ENCODE peak calls at places on chromosomes 5 and 9, in ten cellular contexts. One of them, this sample, is unnamed.

GRCh38 chr9:97856857-97857602 is 4.0 kb downstream of the FOXE1 start:
- DNase-seq in lower lobe of right lung: no peak
- DNase-seq in right atrium auricular region: peak; percentile 47
- DNase-seq in A549: no peak
- DNase-seq in effector memory CD4-positive, alpha-beta T cell: no peak
- DNase-seq in HS-5: no peak
- DNase-seq in activated CD4-positive, alpha-beta T cell treated with anti-CD3 and anti-CD28 coated beads, Interleukin-2, amount 50 U/mL, for 1 hour: no peak
- DNase-seq in effector memory CD8-positive, alpha-beta T cell: no peak
- DNase-seq in head of caudate nucleus: no peak
- DNase-seq in cardiac muscle cell: no peak
- DNase-seq in this sample: no peak

GRCh38 chr5:141363952-141364660 is at the start of gene PCDHGA5:
- DNase-seq in effector memory CD8-positive, alpha-beta T cell: no peak
- DNase-seq in effector memory CD4-positive, alpha-beta T cell: no peak
- DNase-seq in right atrium auricular region: no peak
- DNase-seq in HS-5: no peak
- DNase-seq in cardiac muscle cell: no peak
- DNase-seq in head of caudate nucleus: no peak
- DNase-seq in lower lobe of right lung: no peak
- DNase-seq in A549: no peak
- DNase-seq in activated CD4-positive, alpha-beta T cell treated with anti-CD3 and anti-CD28 coated beads, Interleukin-2, amount 50 U/mL, for 1 hour: no peak
- DNase-seq in this sample: no peak

GRCh38 chr5:6730407-6730806 is 17.2 kb downstream of the TENT4A start:
- DNase-seq in A549: no peak
- DNase-seq in lower lobe of right lung: no peak
- DNase-seq in activated CD4-positive, alpha-beta T cell treated with anti-CD3 and anti-CD28 coated beads, Interleukin-2, amount 50 U/mL, for 1 hour: no peak
- DNase-seq in HS-5: no peak
- DNase-seq in cardiac muscle cell: no peak
- DNase-seq in right atrium auricular region: no peak
- DNase-seq in effector memory CD8-positive, alpha-beta T cell: no peak
- DNase-seq in head of caudate nucleus: no peak
- DNase-seq in effector memory CD4-positive, alpha-beta T cell: no peak
- DNase-seq in this sample: no peak

GRCh38 chr9:69181908-69182353 is 7.9 kb downstream of the TJP2 start:
- DNase-seq in right atrium auricular region: no peak
- DNase-seq in effector memory CD4-positive, alpha-beta T cell: no peak
- DNase-seq in activated CD4-positive, alpha-beta T cell treated with anti-CD3 and anti-CD28 coated beads, Interleukin-2, amount 50 U/mL, for 1 hour: no peak
- DNase-seq in cardiac muscle cell: peak; percentile 86
- DNase-seq in effector memory CD8-positive, alpha-beta T cell: no peak
- DNase-seq in A549: no peak
- DNase-seq in lower lobe of right lung: no peak
- DNase-seq in head of caudate nucleus: peak; percentile 49
- DNase-seq in HS-5: no peak
- DNase-seq in this sample: no peak

GRCh38 chr9:19409406-19410194 is 791 bp downstream of the ACER2 start:
- DNase-seq in HS-5: no peak
- DNase-seq in right atrium auricular region: peak; percentile 62
- DNase-seq in effector memory CD8-positive, alpha-beta T cell: no peak
- DNase-seq in effector memory CD4-positive, alpha-beta T cell: no peak
- DNase-seq in head of caudate nucleus: peak; percentile 19
- DNase-seq in activated CD4-positive, alpha-beta T cell treated with anti-CD3 and anti-CD28 coated beads, Interleukin-2, amount 50 U/mL, for 1 hour: peak; percentile 4
- DNase-seq in A549: peak; percentile 33
- DNase-seq in lower lobe of right lung: no peak
- DNase-seq in cardiac muscle cell: peak; percentile 15
- DNase-seq in this sample: no peak

GRCh38 chr9:19246891-19247290 is 16.4 kb downstream of the DENND4C start:
- DNase-seq in cardiac muscle cell: no peak
- DNase-seq in lower lobe of right lung: no peak
- DNase-seq in HS-5: no peak
- DNase-seq in activated CD4-positive, alpha-beta T cell treated with anti-CD3 and anti-CD28 coated beads, Interleukin-2, amount 50 U/mL, for 1 hour: no peak
- DNase-seq in A549: no peak
- DNase-seq in right atrium auricular region: no peak
- DNase-seq in effector memory CD8-positive, alpha-beta T cell: no peak
- DNase-seq in head of caudate nucleus: no peak
- DNase-seq in effector memory CD4-positive, alpha-beta T cell: no peak
- DNase-seq in this sample: no peak

GRCh38 chr5:128579669-128580068 is 41.6 kb upstream of the FBN2 start:
- DNase-seq in A549: no peak
- DNase-seq in right atrium auricular region: no peak
- DNase-seq in effector memory CD4-positive, alpha-beta T cell: no peak
- DNase-seq in effector memory CD8-positive, alpha-beta T cell: no peak
- DNase-seq in lower lobe of right lung: no peak
- DNase-seq in activated CD4-positive, alpha-beta T cell treated with anti-CD3 and anti-CD28 coated beads, Interleukin-2, amount 50 U/mL, for 1 hour: no peak
- DNase-seq in cardiac muscle cell: no peak
- DNase-seq in head of caudate nucleus: no peak
- DNase-seq in HS-5: no peak
- DNase-seq in this sample: no peak

GRCh38 chr9:16191691-16192402 is 639.0 kb downstream of the CCDC171 start:
- DNase-seq in HS-5: peak; percentile 70
- DNase-seq in lower lobe of right lung: peak; percentile 79
- DNase-seq in activated CD4-positive, alpha-beta T cell treated with anti-CD3 and anti-CD28 coated beads, Interleukin-2, amount 50 U/mL, for 1 hour: no peak
- DNase-seq in right atrium auricular region: peak; percentile 85
- DNase-seq in head of caudate nucleus: peak; percentile 41
- DNase-seq in cardiac muscle cell: peak; percentile 76
- DNase-seq in effector memory CD8-positive, alpha-beta T cell: no peak
- DNase-seq in effector memory CD4-positive, alpha-beta T cell: no peak
- DNase-seq in A549: peak; percentile 84
- DNase-seq in this sample: peak; percentile 35

GRCh38 chr9:83476513-83476912 is 61.7 kb downstream of the FRMD3 start:
- DNase-seq in effector memory CD8-positive, alpha-beta T cell: no peak
- DNase-seq in activated CD4-positive, alpha-beta T cell treated with anti-CD3 and anti-CD28 coated beads, Interleukin-2, amount 50 U/mL, for 1 hour: no peak
- DNase-seq in head of caudate nucleus: no peak
- DNase-seq in cardiac muscle cell: no peak
- DNase-seq in HS-5: no peak
- DNase-seq in effector memory CD4-positive, alpha-beta T cell: no peak
- DNase-seq in right atrium auricular region: no peak
- DNase-seq in lower lobe of right lung: no peak
- DNase-seq in A549: no peak
- DNase-seq in this sample: no peak

GRCh38 chr5:140039561-140039960 is 3.5 kb downstream of the NRG2 start:
- DNase-seq in cardiac muscle cell: no peak
- DNase-seq in effector memory CD4-positive, alpha-beta T cell: no peak
- DNase-seq in A549: no peak
- DNase-seq in effector memory CD8-positive, alpha-beta T cell: no peak
- DNase-seq in right atrium auricular region: no peak
- DNase-seq in activated CD4-positive, alpha-beta T cell treated with anti-CD3 and anti-CD28 coated beads, Interleukin-2, amount 50 U/mL, for 1 hour: no peak
- DNase-seq in head of caudate nucleus: no peak
- DNase-seq in HS-5: no peak
- DNase-seq in lower lobe of right lung: no peak
- DNase-seq in this sample: no peak

GRCh38 chr5:172591636-172592035 is 49.4 kb upstream of the NEURL1B start:
- DNase-seq in right atrium auricular region: no peak
- DNase-seq in lower lobe of right lung: no peak
- DNase-seq in effector memory CD8-positive, alpha-beta T cell: no peak
- DNase-seq in head of caudate nucleus: no peak
- DNase-seq in effector memory CD4-positive, alpha-beta T cell: no peak
- DNase-seq in HS-5: no peak
- DNase-seq in A549: no peak
- DNase-seq in cardiac muscle cell: no peak
- DNase-seq in activated CD4-positive, alpha-beta T cell treated with anti-CD3 and anti-CD28 coated beads, Interleukin-2, amount 50 U/mL, for 1 hour: no peak
- DNase-seq in this sample: no peak

GRCh38 chr5:119583684-119584083 is 45.7 kb upstream of the FAM170A start:
- DNase-seq in lower lobe of right lung: no peak
- DNase-seq in effector memory CD8-positive, alpha-beta T cell: no peak
- DNase-seq in head of caudate nucleus: no peak
- DNase-seq in right atrium auricular region: no peak
- DNase-seq in cardiac muscle cell: no peak
- DNase-seq in activated CD4-positive, alpha-beta T cell treated with anti-CD3 and anti-CD28 coated beads, Interleukin-2, amount 50 U/mL, for 1 hour: no peak
- DNase-seq in HS-5: peak; percentile 15
- DNase-seq in effector memory CD4-positive, alpha-beta T cell: no peak
- DNase-seq in A549: no peak
- DNase-seq in this sample: no peak

GRCh38 chr9:112445196-112445595 is 41.4 kb upstream of the KIAA1958 start:
- DNase-seq in effector memory CD4-positive, alpha-beta T cell: no peak
- DNase-seq in activated CD4-positive, alpha-beta T cell treated with anti-CD3 and anti-CD28 coated beads, Interleukin-2, amount 50 U/mL, for 1 hour: no peak
- DNase-seq in lower lobe of right lung: no peak
- DNase-seq in effector memory CD8-positive, alpha-beta T cell: no peak
- DNase-seq in HS-5: no peak
- DNase-seq in right atrium auricular region: no peak
- DNase-seq in A549: no peak
- DNase-seq in head of caudate nucleus: no peak
- DNase-seq in cardiac muscle cell: no peak
- DNase-seq in this sample: no peak

GRCh38 chr9:131984564-131984963 is 95.1 kb downstream of the MED27 start:
- DNase-seq in effector memory CD4-positive, alpha-beta T cell: no peak
- DNase-seq in effector memory CD8-positive, alpha-beta T cell: no peak
- DNase-seq in right atrium auricular region: no peak
- DNase-seq in activated CD4-positive, alpha-beta T cell treated with anti-CD3 and anti-CD28 coated beads, Interleukin-2, amount 50 U/mL, for 1 hour: no peak
- DNase-seq in cardiac muscle cell: no peak
- DNase-seq in head of caudate nucleus: no peak
- DNase-seq in lower lobe of right lung: no peak
- DNase-seq in HS-5: no peak
- DNase-seq in A549: no peak
- DNase-seq in this sample: no peak

GRCh38 chr9:136326061-136326776 is 1.1 kb upstream of the GPSM1 start:
- DNase-seq in cardiac muscle cell: peak; percentile 21
- DNase-seq in activated CD4-positive, alpha-beta T cell treated with anti-CD3 and anti-CD28 coated beads, Interleukin-2, amount 50 U/mL, for 1 hour: no peak
- DNase-seq in effector memory CD8-positive, alpha-beta T cell: no peak
- DNase-seq in right atrium auricular region: no peak
- DNase-seq in A549: no peak
- DNase-seq in lower lobe of right lung: no peak
- DNase-seq in HS-5: no peak
- DNase-seq in head of caudate nucleus: no peak
- DNase-seq in effector memory CD4-positive, alpha-beta T cell: no peak
- DNase-seq in this sample: no peak

GRCh38 chr5:138789771-138790242 is 36.6 kb downstream of the CTNNA1 start:
- DNase-seq in HS-5: no peak
- DNase-seq in right atrium auricular region: no peak
- DNase-seq in cardiac muscle cell: peak; percentile 62
- DNase-seq in lower lobe of right lung: no peak
- DNase-seq in head of caudate nucleus: no peak
- DNase-seq in A549: peak; percentile 54
- DNase-seq in effector memory CD4-positive, alpha-beta T cell: no peak
- DNase-seq in activated CD4-positive, alpha-beta T cell treated with anti-CD3 and anti-CD28 coated beads, Interleukin-2, amount 50 U/mL, for 1 hour: no peak
- DNase-seq in effector memory CD8-positive, alpha-beta T cell: no peak
- DNase-seq in this sample: peak; percentile 11

GRCh38 chr5:116778015-116778414 is 203.4 kb upstream of the SEMA6A start:
- DNase-seq in cardiac muscle cell: peak; percentile 38
- DNase-seq in HS-5: no peak
- DNase-seq in effector memory CD8-positive, alpha-beta T cell: no peak
- DNase-seq in head of caudate nucleus: peak; percentile 29
- DNase-seq in effector memory CD4-positive, alpha-beta T cell: no peak
- DNase-seq in right atrium auricular region: no peak
- DNase-seq in A549: no peak
- DNase-seq in activated CD4-positive, alpha-beta T cell treated with anti-CD3 and anti-CD28 coated beads, Interleukin-2, amount 50 U/mL, for 1 hour: no peak
- DNase-seq in lower lobe of right lung: no peak
- DNase-seq in this sample: no peak

GRCh38 chr5:154836225-154836624 is 14.2 kb downstream of the FAXDC2 start:
- DNase-seq in head of caudate nucleus: no peak
- DNase-seq in effector memory CD8-positive, alpha-beta T cell: no peak
- DNase-seq in right atrium auricular region: no peak
- DNase-seq in lower lobe of right lung: no peak
- DNase-seq in activated CD4-positive, alpha-beta T cell treated with anti-CD3 and anti-CD28 coated beads, Interleukin-2, amount 50 U/mL, for 1 hour: no peak
- DNase-seq in A549: no peak
- DNase-seq in cardiac muscle cell: no peak
- DNase-seq in HS-5: no peak
- DNase-seq in effector memory CD4-positive, alpha-beta T cell: no peak
- DNase-seq in this sample: no peak

GRCh38 chr9:134699343-134699740 is 57.7 kb downstream of the COL5A1 start:
- DNase-seq in cardiac muscle cell: no peak
- DNase-seq in right atrium auricular region: no peak
- DNase-seq in effector memory CD4-positive, alpha-beta T cell: no peak
- DNase-seq in head of caudate nucleus: no peak
- DNase-seq in A549: no peak
- DNase-seq in HS-5: no peak
- DNase-seq in lower lobe of right lung: no peak
- DNase-seq in activated CD4-positive, alpha-beta T cell treated with anti-CD3 and anti-CD28 coated beads, Interleukin-2, amount 50 U/mL, for 1 hour: no peak
- DNase-seq in effector memory CD8-positive, alpha-beta T cell: no peak
- DNase-seq in this sample: no peak

GRCh38 chr5:1801061-1801953 is at the start of gene NDUFS6:
- DNase-seq in A549: peak; percentile 55
- DNase-seq in activated CD4-positive, alpha-beta T cell treated with anti-CD3 and anti-CD28 coated beads, Interleukin-2, amount 50 U/mL, for 1 hour: peak; percentile 74
- DNase-seq in effector memory CD8-positive, alpha-beta T cell: peak; percentile 70
- DNase-seq in effector memory CD4-positive, alpha-beta T cell: peak; percentile 55
- DNase-seq in cardiac muscle cell: peak; percentile 83
- DNase-seq in HS-5: no peak
- DNase-seq in head of caudate nucleus: peak; percentile 83
- DNase-seq in right atrium auricular region: peak; percentile 71
- DNase-seq in lower lobe of right lung: peak; percentile 90
- DNase-seq in this sample: peak; percentile 76

GRCh38 chr5:138438003-138438723 is 694 bp upstream of the REEP2 start:
- DNase-seq in cardiac muscle cell: no peak
- DNase-seq in activated CD4-positive, alpha-beta T cell treated with anti-CD3 and anti-CD28 coated beads, Interleukin-2, amount 50 U/mL, for 1 hour: no peak
- DNase-seq in effector memory CD8-positive, alpha-beta T cell: no peak
- DNase-seq in lower lobe of right lung: no peak
- DNase-seq in head of caudate nucleus: no peak
- DNase-seq in right atrium auricular region: no peak
- DNase-seq in HS-5: no peak
- DNase-seq in A549: no peak
- DNase-seq in effector memory CD4-positive, alpha-beta T cell: no peak
- DNase-seq in this sample: no peak

GRCh38 chr9:78005231-78006002 is 26.2 kb downstream of the GNAQ start:
- DNase-seq in head of caudate nucleus: no peak
- DNase-seq in effector memory CD4-positive, alpha-beta T cell: no peak
- DNase-seq in lower lobe of right lung: no peak
- DNase-seq in HS-5: no peak
- DNase-seq in effector memory CD8-positive, alpha-beta T cell: no peak
- DNase-seq in activated CD4-positive, alpha-beta T cell treated with anti-CD3 and anti-CD28 coated beads, Interleukin-2, amount 50 U/mL, for 1 hour: no peak
- DNase-seq in right atrium auricular region: no peak
- DNase-seq in cardiac muscle cell: no peak
- DNase-seq in A549: no peak
- DNase-seq in this sample: no peak

GRCh38 chr9:31320507-31320906 is 1063.9 kb upstream of the ACO1 start:
- DNase-seq in effector memory CD8-positive, alpha-beta T cell: no peak
- DNase-seq in HS-5: no peak
- DNase-seq in head of caudate nucleus: no peak
- DNase-seq in cardiac muscle cell: no peak
- DNase-seq in activated CD4-positive, alpha-beta T cell treated with anti-CD3 and anti-CD28 coated beads, Interleukin-2, amount 50 U/mL, for 1 hour: no peak
- DNase-seq in lower lobe of right lung: no peak
- DNase-seq in effector memory CD4-positive, alpha-beta T cell: no peak
- DNase-seq in right atrium auricular region: no peak
- DNase-seq in A549: no peak
- DNase-seq in this sample: no peak

GRCh38 chr5:171907731-171908343 is 98.6 kb downstream of the FBXW11 start:
- DNase-seq in HS-5: peak; percentile 39
- DNase-seq in cardiac muscle cell: peak; percentile 79
- DNase-seq in A549: peak; percentile 25
- DNase-seq in effector memory CD8-positive, alpha-beta T cell: peak; percentile 47
- DNase-seq in lower lobe of right lung: no peak
- DNase-seq in activated CD4-positive, alpha-beta T cell treated with anti-CD3 and anti-CD28 coated beads, Interleukin-2, amount 50 U/mL, for 1 hour: peak; percentile 34
- DNase-seq in head of caudate nucleus: no peak
- DNase-seq in effector memory CD4-positive, alpha-beta T cell: no peak
- DNase-seq in right atrium auricular region: no peak
- DNase-seq in this sample: no peak

GRCh38 chr9:134633362-134634142 is 8.1 kb upstream of the COL5A1 start:
- DNase-seq in HS-5: no peak
- DNase-seq in cardiac muscle cell: no peak
- DNase-seq in lower lobe of right lung: peak; percentile 35
- DNase-seq in effector memory CD8-positive, alpha-beta T cell: no peak
- DNase-seq in effector memory CD4-positive, alpha-beta T cell: no peak
- DNase-seq in right atrium auricular region: no peak
- DNase-seq in A549: no peak
- DNase-seq in activated CD4-positive, alpha-beta T cell treated with anti-CD3 and anti-CD28 coated beads, Interleukin-2, amount 50 U/mL, for 1 hour: no peak
- DNase-seq in head of caudate nucleus: peak; percentile 7
- DNase-seq in this sample: no peak

GRCh38 chr5:160260881-160261815 is 31.8 kb downstream of the FABP6 start:
- DNase-seq in activated CD4-positive, alpha-beta T cell treated with anti-CD3 and anti-CD28 coated beads, Interleukin-2, amount 50 U/mL, for 1 hour: no peak
- DNase-seq in A549: no peak
- DNase-seq in effector memory CD8-positive, alpha-beta T cell: no peak
- DNase-seq in effector memory CD4-positive, alpha-beta T cell: no peak
- DNase-seq in head of caudate nucleus: no peak
- DNase-seq in HS-5: no peak
- DNase-seq in right atrium auricular region: no peak
- DNase-seq in lower lobe of right lung: peak; percentile 81
- DNase-seq in cardiac muscle cell: peak; percentile 67
- DNase-seq in this sample: no peak

GRCh38 chr9:11973011-11973410 is 720.2 kb upstream of the TYRP1 start:
- DNase-seq in effector memory CD4-positive, alpha-beta T cell: no peak
- DNase-seq in HS-5: no peak
- DNase-seq in effector memory CD8-positive, alpha-beta T cell: no peak
- DNase-seq in A549: no peak
- DNase-seq in lower lobe of right lung: no peak
- DNase-seq in right atrium auricular region: no peak
- DNase-seq in cardiac muscle cell: no peak
- DNase-seq in head of caudate nucleus: no peak
- DNase-seq in activated CD4-positive, alpha-beta T cell treated with anti-CD3 and anti-CD28 coated beads, Interleukin-2, amount 50 U/mL, for 1 hour: no peak
- DNase-seq in this sample: no peak

GRCh38 chr5:158286827-158287226 is 427.9 kb upstream of the CLINT1 start:
- DNase-seq in effector memory CD4-positive, alpha-beta T cell: no peak
- DNase-seq in effector memory CD8-positive, alpha-beta T cell: no peak
- DNase-seq in lower lobe of right lung: no peak
- DNase-seq in right atrium auricular region: no peak
- DNase-seq in cardiac muscle cell: no peak
- DNase-seq in HS-5: no peak
- DNase-seq in head of caudate nucleus: no peak
- DNase-seq in A549: peak; percentile 3
- DNase-seq in activated CD4-positive, alpha-beta T cell treated with anti-CD3 and anti-CD28 coated beads, Interleukin-2, amount 50 U/mL, for 1 hour: no peak
- DNase-seq in this sample: no peak

This sample was measured in CD8-positive, alpha-beta memory T cell.